ENCODE peak calls at places on chromosomes 1 and 21, in seven cellular contexts. Y, Z, O, B, D, N and I are unnamed samples.

GRCh38 chr1:217453816-217454215 is 177.1 kb downstream of the GPATCH2 start:
- DNase-seq in O (no peak), B (no peak), Z (no peak), D (no peak), Y (no peak), N (no peak), I (no peak)

GRCh38 chr1:116168277-116169032 is 57.3 kb downstream of the MAB21L3 start:
- DNase-seq in Z (peak), D (no peak), O (no peak), B (peak), Y (peak), N (peak), I (peak)

GRCh38 chr1:223770621-223771315 is 58.4 kb downstream of the CAPN2 start:
- DNase-seq in Y (no peak), N (no peak), Z (no peak), D (no peak), B (no peak), O (no peak), I (no peak)

GRCh38 chr1:11617314-11617713 is 36.9 kb downstream of the FBXO2 start:
- DNase-seq in Y (no peak), B (no peak), D (peak), O (no peak), Z (no peak), N (no peak), I (no peak)

GRCh38 chr1:194477908-194478307 is 1291.5 kb upstream of the B3GALT2 start:
- DNase-seq in D (no peak), B (no peak), Z (no peak), N (no peak), Y (no peak), O (no peak), I (no peak)

GRCh38 chr1:93322349-93322748 is 23.4 kb upstream of the DR1 start:
- DNase-seq in Z (no peak), B (no peak), O (no peak), N (no peak), Y (peak), D (no peak), I (no peak)

GRCh38 chr1:231973840-231974239 is 347.2 kb downstream of the DISC1 start:
- DNase-seq in Y (no peak), D (no peak), B (no peak), Z (no peak), N (no peak), O (no peak), I (no peak)

GRCh38 chr1:201602413-201603265 is 63.7 kb downstream of the NAV1 start:
- DNase-seq in Z (no peak), D (no peak), B (no peak), N (no peak), Y (peak), O (peak), I (no peak)

GRCh38 chr1:212450331-212450881 is 17.7 kb downstream of the NENF start:
- DNase-seq in Z (no peak), B (no peak), N (no peak), Y (peak), D (no peak), O (no peak), I (no peak)

GRCh38 chr1:113617438-113618141 is 141.7 kb downstream of the PHTF1 start:
- DNase-seq in Z (no peak), D (no peak), O (no peak), B (no peak), N (no peak), Y (peak), I (no peak)

GRCh38 chr1:9816199-9816598 is 7.6 kb downstream of the CLSTN1 start:
- DNase-seq in Z (no peak), O (no peak), B (no peak), Y (no peak), D (no peak), N (no peak), I (no peak)

GRCh38 chr21:25350056-25350455 is 257.2 kb downstream of the MRPL39 start:
- DNase-seq in O (no peak), D (no peak), B (no peak), Z (peak), Y (peak), N (peak), I (no peak)

GRCh38 chr1:166174108-166174507 is 7.3 kb upstream of the FAM78B start:
- DNase-seq in N (no peak), O (no peak), Y (peak), B (no peak), Z (no peak), D (no peak), I (no peak)

GRCh38 chr1:60367522-60367921 is 294.0 kb upstream of the C1orf87 start:
- DNase-seq in B (no peak), Y (no peak), Z (no peak), D (no peak), N (no peak), O (no peak), I (no peak)

GRCh38 chr1:246748867-246749266 is 24.7 kb downstream of the SCCPDH start:
- DNase-seq in D (no peak), O (no peak), Y (peak), B (no peak), Z (no peak), N (no peak), I (no peak)

GRCh38 chr1:176201568-176201967 is 5.5 kb downstream of the COP1 start:
- DNase-seq in Y (no peak), N (no peak), B (no peak), O (no peak), D (no peak), Z (no peak), I (no peak)

GRCh38 chr21:45590726-45591618 is 48.7 kb upstream of the SLC19A1 start:
- DNase-seq in Y (no peak), D (no peak), N (no peak), Z (peak), B (peak), O (no peak), I (peak)

GRCh38 chr1:245432221-245432620 is 277.4 kb downstream of the KIF26B start:
- DNase-seq in O (no peak), N (no peak), B (no peak), Z (no peak), D (no peak), Y (no peak), I (no peak)

GRCh38 chr1:50369008-50369634 is 54.1 kb downstream of the DMRTA2 start:
- DNase-seq in O (no peak), Z (no peak), N (no peak), B (no peak), D (no peak), Y (no peak), I (no peak)

GRCh38 chr1:201399352-201400126 is 415 bp upstream of the LAD1 start:
- DNase-seq in B (no peak), N (no peak), D (no peak), O (no peak), Y (peak), Z (no peak), I (no peak)

GRCh38 chr1:24191860-24192259 is 4.8 kb upstream of the IFNLR1 start:
- DNase-seq in D (no peak), N (no peak), O (no peak), Y (peak), B (no peak), Z (peak), I (no peak)

GRCh38 chr1:226019550-226019949 is 20.4 kb upstream of the SDE2 start:
- DNase-seq in Y (no peak), Z (no peak), N (no peak), D (peak), O (no peak), B (no peak), I (no peak)

GRCh38 chr21:39406065-39406464 is 39.5 kb downstream of the LCA5L start:
- DNase-seq in Y (no peak), Z (no peak), D (no peak), B (no peak), N (no peak), O (no peak), I (no peak)

GRCh38 chr1:223549740-223550139 is 115.8 kb downstream of the CAPN8 start:
- DNase-seq in N (no peak), Y (no peak), D (no peak), Z (no peak), B (no peak), O (no peak), I (no peak)

GRCh38 chr1:81157686-81158085 is 643.0 kb upstream of the ADGRL2 start:
- DNase-seq in Z (no peak), O (no peak), Y (no peak), N (no peak), B (no peak), D (no peak), I (no peak)

GRCh38 chr1:156803086-156803851 is 13.4 kb downstream of the SH2D2A start:
- DNase-seq in Y (no peak), D (no peak), N (no peak), Z (no peak), O (no peak), B (no peak), I (no peak)

GRCh38 chr1:160885080-160885479 is at the start of gene ITLN1:
- DNase-seq in B (no peak), D (no peak), N (no peak), Y (no peak), O (no peak), Z (no peak), I (no peak)

GRCh38 chr1:3074297-3074741 is 5.3 kb downstream of the PRDM16 start:
- DNase-seq in Y (peak), Z (no peak), D (no peak), N (no peak), O (no peak), B (no peak), I (no peak)

GRCh38 chr1:183058835-183059234 is 35.6 kb downstream of the LAMC1 start:
- DNase-seq in D (no peak), Z (no peak), Y (no peak), O (no peak), N (no peak), B (no peak), I (no peak)

GRCh38 chr1:19640363-19641316 is 3.5 kb upstream of the NBL1 start:
- DNase-seq in B (no peak), Z (no peak), N (no peak), Y (peak), D (peak), O (peak), I (no peak)

GRCh38 chr21:36246080-36246631 is 73.8 kb upstream of the MORC3 start:
- DNase-seq in N (no peak), Y (peak), B (no peak), Z (no peak), D (no peak), O (no peak), I (no peak)

GRCh38 chr1:227730630-227731151 is 4.4 kb downstream of the JMJD4 start:
- DNase-seq in Y (no peak), D (no peak), O (no peak), Z (no peak), N (no peak), B (no peak), I (no peak)

GRCh38 chr1:21280011-21280471 is 10.2 kb downstream of the ECE1 start:
- DNase-seq in O (no peak), Z (no peak), D (no peak), N (no peak), Y (no peak), B (peak), I (no peak)